ENCODE peak calls at places on chromosomes 12 and 14, in eight cellular contexts. X is transverse colon, T is H1, W is breast epithelium, P is upper lobe of left lung, H is endothelial cell of umbilical vein, J is HCT116, I is sigmoid colon. U is an unnamed sample.

GRCh38 chr12:23113781-23114180 is 488.8 kb downstream of the ETNK1 start:
- DNase-seq in I (no peak), P (no peak), J (no peak), T (no peak), X (no peak), W (no peak), H (no peak), U (no peak)

GRCh38 chr14:36617824-36618223 is 35.4 kb upstream of the NKX2-8 start:
- DNase-seq in P (no peak), J (no peak), I (no peak), W (no peak), H (no peak), T (no peak), X (no peak), U (no peak)

GRCh38 chr12:121801601-121802484 is 2.0 kb upstream of the SETD1B start:
- DNase-seq in P (no peak), H (peak; percentile 80), I (no peak), T (no peak), X (no peak), W (no peak), J (no peak), U (no peak)

GRCh38 chr12:115223322-115223721 is 539.3 kb upstream of the TBX3 start:
- DNase-seq in T (no peak), W (no peak), I (no peak), H (no peak), X (no peak), J (no peak), P (no peak), U (no peak)

GRCh38 chr12:51341259-51342007 is 5.0 kb downstream of the CELA1 start:
- DNase-seq in J (peak; percentile 56), P (no peak), I (peak; percentile 81), X (peak; percentile 82), H (peak; percentile 81), W (peak; percentile 60), T (peak; percentile 79), U (no peak)

GRCh38 chr14:56143025-56143424 is 24.8 kb downstream of the PELI2 start:
- DNase-seq in W (no peak), I (no peak), J (no peak), P (no peak), H (no peak), X (no peak), T (no peak), U (no peak)

GRCh38 chr12:95516757-95517156 is 34.5 kb downstream of the USP44 start:
- DNase-seq in H (no peak), I (no peak), W (no peak), T (no peak), P (no peak), J (no peak), X (no peak), U (no peak)

GRCh38 chr14:89190779-89191513 is 226.1 kb downstream of the FOXN3 start:
- DNase-seq in W (no peak), T (no peak), I (no peak), J (no peak), P (peak; percentile 36), X (no peak), H (no peak), U (no peak)

GRCh38 chr14:64729386-64730060 is 25.3 kb downstream of the PLEKHG3 start:
- DNase-seq in J (no peak), T (no peak), P (no peak), H (no peak), W (no peak), X (no peak), I (no peak), U (no peak)

GRCh38 chr12:89344043-89344861 is 8.0 kb downstream of the DUSP6 start:
- DNase-seq in P (no peak), X (no peak), T (no peak), W (no peak), H (no peak), I (no peak), J (no peak), U (no peak)

GRCh38 chr14:52003324-52003723 is 14.0 kb downstream of the RTRAF start:
- DNase-seq in J (no peak), P (no peak), I (no peak), X (no peak), T (no peak), W (no peak), H (peak; percentile 33), U (no peak)

GRCh38 chr12:80720516-80720915 is 3.8 kb downstream of the MYF5 start:
- DNase-seq in P (no peak), I (no peak), T (no peak), X (no peak), H (no peak), J (no peak), W (no peak), U (no peak)

GRCh38 chr14:49880267-49881064 is 12.4 kb upstream of the ARF6 start:
- DNase-seq in J (no peak), I (no peak), X (no peak), T (no peak), W (no peak), H (peak; percentile 13), P (no peak), U (no peak)

GRCh38 chr14:75842624-75843023 is 139.2 kb downstream of the TGFB3 start:
- DNase-seq in J (no peak), I (no peak), H (no peak), W (no peak), P (no peak), X (no peak), T (no peak), U (no peak)

GRCh38 chr14:61254803-61255526 is 26.2 kb downstream of the TMEM30B start:
- DNase-seq in J (no peak), T (no peak), P (no peak), I (no peak), W (no peak), H (no peak), X (no peak), U (no peak)

GRCh38 chr14:29710015-29710414 is 217.6 kb downstream of the PRKD1 start:
- DNase-seq in I (no peak), P (no peak), H (peak; percentile 6), T (no peak), X (no peak), J (no peak), W (no peak), U (no peak)

GRCh38 chr12:70534466-70534865 is 102.8 kb downstream of the PTPRB start:
- DNase-seq in H (no peak), X (no peak), T (no peak), I (no peak), P (no peak), J (no peak), W (no peak), U (peak; percentile 58)

DNA sequence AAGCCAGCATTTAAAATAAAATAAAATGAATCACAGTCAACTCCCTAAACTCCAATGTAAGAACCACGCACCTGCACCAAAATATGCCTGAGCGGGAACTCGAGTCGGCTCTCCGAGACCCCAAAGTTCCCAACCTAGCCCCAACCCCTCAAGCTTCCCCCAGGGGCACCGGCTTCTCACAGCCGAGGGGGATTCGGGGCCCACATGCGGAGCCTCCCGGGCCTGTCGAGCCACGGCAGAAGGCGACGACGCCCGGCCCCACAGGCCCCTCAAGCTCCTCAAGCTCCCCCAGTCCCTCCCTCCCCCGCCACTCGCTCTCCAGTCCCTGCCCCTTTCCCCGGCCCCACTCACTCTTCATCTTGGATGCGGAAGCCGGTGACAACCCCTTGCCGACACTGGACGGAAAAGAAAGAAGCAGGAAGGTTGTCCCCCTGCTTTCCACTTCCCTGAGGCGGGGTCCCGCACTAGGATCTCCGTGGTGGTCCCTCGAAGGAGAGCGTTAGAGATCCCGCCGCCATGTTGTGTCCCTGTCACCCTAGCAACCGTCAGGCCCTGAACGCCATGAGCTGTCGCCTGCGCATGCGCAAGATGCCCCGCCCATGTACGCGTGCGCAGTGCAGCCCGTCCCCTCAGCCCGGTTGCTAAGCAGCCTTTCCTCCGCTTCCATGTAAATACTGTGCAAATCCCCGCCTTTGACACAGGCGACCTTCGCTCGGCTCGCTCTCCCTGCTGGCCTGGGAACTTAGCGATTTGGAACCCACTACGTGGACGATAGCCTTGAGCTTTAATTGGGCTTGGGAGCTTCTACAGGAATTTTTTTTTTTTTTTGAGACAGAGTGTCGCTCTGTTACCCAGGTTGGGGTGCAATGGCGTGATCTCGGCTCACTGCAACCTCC is at the start of gene MOK:
- DNase-seq in H (peak; percentile 99), P (peak; percentile 100), I (peak; percentile 97), T (peak; percentile 100), J (peak; percentile 92), W (peak; percentile 97), X (peak; percentile 97), U (peak; percentile 91)
- TF ChIP-seq POLR2AphosphoS5 in H (no peak), P (peak; percentile 26), I (peak; percentile 18), T (peak; percentile 20), J (no peak), W (peak; percentile 56), X (peak; percentile 52), U (no peak)

GRCh38 chr12:11694528-11694927 is 45.1 kb downstream of the ETV6 start:
- DNase-seq in H (no peak), I (no peak), T (no peak), X (no peak), W (no peak), J (no peak), P (no peak), U (no peak)

GRCh38 chr12:11693626-11694025 is 44.2 kb downstream of the ETV6 start:
- DNase-seq in I (no peak), J (no peak), W (no peak), X (no peak), T (no peak), H (no peak), P (no peak), U (no peak)

GRCh38 chr12:11696084-11696483 is 46.6 kb downstream of the ETV6 start:
- DNase-seq in X (no peak), J (no peak), H (no peak), T (no peak), P (no peak), I (no peak), W (no peak), U (no peak)

GRCh38 chr12:11693068-11693467 is 43.6 kb downstream of the ETV6 start:
- DNase-seq in I (no peak), P (no peak), W (no peak), X (no peak), J (no peak), H (no peak), T (no peak), U (no peak)

GRCh38 chr12:11695321-11695720 is 45.8 kb downstream of the ETV6 start:
- DNase-seq in W (no peak), P (no peak), I (peak; percentile 83), J (no peak), H (no peak), X (no peak), T (no peak), U (no peak)
- H3K27ac ChIP-seq in W (peak overlapping the region; percentile 60), P (no peak overlapping the region), I (peak overlapping the region; percentile 87), J (no peak overlapping the region), H (no peak overlapping the region), X (peak overlapping the region; percentile 58), T (no peak overlapping the region), U (no peak overlapping the region)

GRCh38 chr12:26798013-26798412 is 35.0 kb downstream of the ITPR2 start:
- DNase-seq in H (no peak), X (no peak), T (no peak), J (no peak), W (no peak), I (no peak), P (no peak), U (no peak)
- TF ChIP-seq POLR2AphosphoS5 in H (no peak), X (peak; percentile 8), T (no peak), J (no peak), W (no peak), I (peak; percentile 45), P (no peak), U (no peak)

GRCh38 chr12:749871-750270 is 2.5 kb upstream of the WNK1 start:
- DNase-seq in T (no peak), H (no peak), P (no peak), I (no peak), X (no peak), J (no peak), W (no peak), U (no peak)
- H3K27ac ChIP-seq in T (no peak overlapping the region), H (no peak overlapping the region), P (no peak overlapping the region), I (peak overlapping the region; percentile 99), X (no peak overlapping the region), J (no peak overlapping the region), W (peak overlapping the region; percentile 85), U (peak overlapping the region; percentile 92)

U was measured in HL-60.